ENCODE peak calls at places on chromosome 15, in ten cellular contexts. W is hypothalamus; B is stimulated activated CD8-positive, alpha-beta memory T cell treated with anti-CD3 and anti-CD28 coated beads, Interleukin-12 subunit alpha, Interleukin-12 subunit beta, amount 100 ng/mL, for 4 hours; X is GM12891; P is A549; N is fibroblast of pulmonary artery; J is activated CD4-positive, alpha-beta memory T cell treated with anti-CD3 and anti-CD28 coated beads for 36 hours; K is effector CD4-positive, alpha-beta T cell; Z is astrocyte of the spinal cord; R is B cell. I is an unnamed sample.

GRCh38 chr15:48250640-48251076 is 44.6 kb downstream of the SLC12A1 start:
- DNase-seq in W (no peak), N (peak), X (peak), R (no peak), Z (peak), B (no peak), J (peak), K (no peak), P (peak), I (no peak)

GRCh38 chr15:30921781-30922371 is 18.2 kb downstream of the FAN1 start:
- DNase-seq in B (no peak), X (no peak), W (no peak), R (no peak), Z (peak), K (no peak), J (no peak), P (no peak), N (no peak), I (no peak)

GRCh38 chr15:90062023-90062728 is 40.1 kb downstream of the IDH2 start:
- DNase-seq in Z (peak), B (no peak), P (no peak), K (peak), X (no peak), J (peak), W (no peak), R (no peak), N (peak), I (no peak)

GRCh38 chr15:70521576-70522322 is 241.6 kb downstream of the UACA start:
- DNase-seq in Z (no peak), N (no peak), P (no peak), W (no peak), R (peak), B (no peak), J (no peak), K (no peak), X (no peak), I (no peak)

GRCh38 chr15:70856884-70857546 is 3.1 kb upstream of the LARP6 start:
- DNase-seq in R (no peak), P (peak), Z (peak), X (no peak), B (no peak), J (no peak), W (no peak), N (peak), K (no peak), I (no peak)

GRCh38 chr15:69663982-69664381 is 211.4 kb downstream of the RPLP1 start:
- DNase-seq in R (no peak), P (no peak), J (no peak), W (no peak), K (no peak), X (no peak), N (no peak), Z (no peak), B (no peak), I (no peak)

GRCh38 chr15:25611603-25612002 is 172.8 kb upstream of the UBE3A start:
- DNase-seq in P (no peak), B (no peak), K (no peak), Z (no peak), R (no peak), X (no peak), J (no peak), W (no peak), N (no peak), I (no peak)

GRCh38 chr15:33104276-33104675 is 90.2 kb downstream of the FMN1 start:
- DNase-seq in N (peak), Z (peak), X (no peak), P (no peak), R (no peak), W (no peak), J (peak), B (no peak), K (no peak), I (no peak)

GRCh38 chr15:37045859-37046318 is 54.5 kb downstream of the MEIS2 start:
- DNase-seq in K (no peak), Z (no peak), J (no peak), P (no peak), X (no peak), B (no peak), R (no peak), N (no peak), W (no peak), I (no peak)

GRCh38 chr15:35540885-35541284 is 5.1 kb downstream of the DPH6 start:
- DNase-seq in Z (peak), N (peak), K (no peak), W (no peak), X (no peak), J (no peak), P (no peak), B (no peak), R (no peak), I (no peak)

GRCh38 chr15:65532738-65533051 is 2.4 kb downstream of the HACD3 start:
- DNase-seq in P (peak), N (peak), R (no peak), Z (no peak), J (no peak), X (no peak), B (no peak), W (no peak), K (no peak), I (no peak)

GRCh38 chr15:84624359-84624758 is 23.6 kb downstream of the ZSCAN2 start:
- DNase-seq in N (no peak), K (no peak), J (no peak), W (no peak), Z (no peak), R (no peak), B (no peak), P (no peak), X (no peak), I (no peak)

GRCh38 chr15:45022871-45023658 is at the start of gene SORD:
- DNase-seq in X (peak), B (peak), J (peak), N (peak), W (peak), P (peak), R (peak), K (peak), Z (peak), I (peak)

GRCh38 chr15:88032787-88033186 is 223.8 kb downstream of the NTRK3 start:
- DNase-seq in J (no peak), Z (no peak), R (no peak), W (no peak), P (no peak), B (no peak), X (no peak), K (no peak), N (no peak), I (no peak)

GRCh38 chr15:95369202-95369601 is 961.3 kb upstream of the NR2F2 start:
- DNase-seq in N (no peak), R (no peak), P (no peak), B (no peak), Z (no peak), W (no peak), X (no peak), K (no peak), J (no peak), I (no peak)

GRCh38 chr15:91593653-91594052 is 259.9 kb upstream of the SLCO3A1 start:
- DNase-seq in W (no peak), K (no peak), N (no peak), Z (peak), X (no peak), P (no peak), B (no peak), J (no peak), R (no peak), I (no peak)

GRCh38 chr15:75753145-75753544 is 40.5 kb upstream of the CSPG4 start:
- DNase-seq in N (no peak), K (no peak), J (no peak), W (no peak), Z (no peak), B (no peak), R (no peak), X (no peak), P (no peak), I (no peak)

GRCh38 chr15:100468265-100468664 is 60.5 kb downstream of the CERS3 start:
- DNase-seq in J (no peak), B (no peak), K (no peak), X (no peak), R (no peak), N (peak), Z (no peak), W (no peak), P (peak), I (no peak)